ENCODE peak calls at places on chromosomes 4 and X, in nine cellular contexts. N, L, Q, S, P, O, B, D and Y are unnamed samples.

GRCh38 chr4:53015681-53016080 is 153.6 kb downstream of the RASL11B start:
- DNase-seq in N (peak; percentile 75), L (peak; percentile 66), Q (peak; percentile 38), S (peak; percentile 71), P (no peak), O (no peak), B (peak; percentile 33), D (peak; percentile 53), Y (no peak)

GRCh38 chrX:145817299-145817665 is 347 bp upstream of the SLITRK2 start:
- DNase-seq in N (peak; percentile 6), L (peak; percentile 36), Q (no peak), S (no peak), P (no peak), O (no peak), B (no peak), D (no peak), Y (no peak)

GRCh38 chr4:176492648-176493302 is 173.0 kb downstream of the SPCS3 start:
- DNase-seq in N (no peak), L (no peak), Q (no peak), S (no peak), P (no peak), O (no peak), B (no peak), D (no peak), Y (no peak)

GRCh38 chrX:1673337-1673736 is 58.5 kb downstream of the ASMT start:
- DNase-seq in N (peak; percentile 10), L (peak; percentile 36), Q (no peak), S (no peak), P (no peak), O (no peak), B (no peak), D (peak; percentile 41), Y (no peak)

GRCh38 chr4:65195666-65196065 is 474.6 kb downstream of the EPHA5 start:
- DNase-seq in N (no peak), L (no peak), Q (no peak), S (no peak), P (no peak), O (no peak), B (no peak), D (no peak), Y (no peak)

GRCh38 chr4:19266566-19266965 is 985.1 kb upstream of the SLIT2 start:
- DNase-seq in N (peak; percentile 2), L (peak; percentile 33), Q (no peak), S (no peak), P (no peak), O (no peak), B (no peak), D (no peak), Y (no peak)

GRCh38 chr4:114601304-114602052 is 2.9 kb downstream of the UGT8 start:
- DNase-seq in N (no peak), L (no peak), Q (no peak), S (no peak), P (no peak), O (no peak), B (no peak), D (no peak), Y (no peak)

GRCh38 chr4:73103799-73104503 is 34.4 kb upstream of the COX18 start:
- DNase-seq in N (no peak), L (no peak), Q (no peak), S (no peak), P (no peak), O (no peak), B (no peak), D (no peak), Y (no peak)

GRCh38 chr4:164765096-164765495 is 11.2 kb downstream of the SMIM31 start:
- DNase-seq in N (no peak), L (no peak), Q (no peak), S (no peak), P (no peak), O (no peak), B (no peak), D (no peak), Y (no peak)

GRCh38 chr4:164770051-164770724 is 16.3 kb downstream of the SMIM31 start:
- DNase-seq in N (no peak), L (no peak), Q (no peak), S (no peak), P (no peak), O (no peak), B (no peak), D (no peak), Y (no peak)

GRCh38 chr4:164772076-164772475 is 18.1 kb downstream of the SMIM31 start:
- DNase-seq in N (no peak), L (no peak), Q (no peak), S (no peak), P (no peak), O (no peak), B (no peak), D (no peak), Y (no peak)

GRCh38 chr4:164771088-164771487 is 17.2 kb downstream of the SMIM31 start:
- DNase-seq in N (no peak), L (no peak), Q (no peak), S (no peak), P (no peak), O (no peak), B (no peak), D (no peak), Y (no peak)

DNA sequence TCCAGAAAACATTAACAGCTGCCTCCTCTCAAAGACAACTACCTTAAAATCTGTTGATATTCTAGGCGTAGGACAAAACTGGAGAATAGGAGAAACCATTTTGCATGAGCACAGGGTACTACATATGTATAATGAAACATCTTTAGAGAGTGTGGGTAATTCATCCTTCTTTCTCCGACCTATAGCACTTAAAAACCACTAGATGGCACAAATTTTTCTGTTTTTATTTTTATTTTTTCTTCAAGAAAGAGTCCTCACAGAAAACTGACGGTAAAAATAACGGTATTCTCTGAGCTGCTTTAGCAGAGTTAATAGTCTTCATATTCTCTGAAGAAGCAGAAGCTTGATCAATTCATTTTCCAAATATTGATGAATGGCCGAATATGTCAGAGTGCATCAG is 14.6 kb downstream of the SMIM31 start:
- DNase-seq in N (no peak), L (no peak), Q (no peak), S (no peak), P (no peak), O (no peak), B (no peak), D (no peak), Y (no peak)
- TF ChIP-seq CTCF in N (peak; percentile 43), L (peak; percentile 61), Q (no peak), S (no peak), P (no peak), O (no peak), B (peak; percentile 72), D (peak; percentile 68), Y (no peak)

GRCh38 chr4:57044996-57045395 is 65.2 kb downstream of the IGFBP7 start:
- DNase-seq in N (no peak), L (no peak), Q (no peak), S (no peak), P (no peak), O (no peak), B (peak; percentile 65), D (no peak), Y (no peak)
- TF ChIP-seq CTCF in N (no peak), L (no peak), Q (no peak), S (no peak), P (no peak), O (no peak), B (peak; percentile 18), D (no peak), Y (no peak)

GRCh38 chrX:53713987-53714579 is 27.6 kb upstream of the HUWE1 start:
- DNase-seq in N (no peak), L (no peak), Q (no peak), S (no peak), P (no peak), O (no peak), B (no peak), D (no peak), Y (no peak)

GRCh38 chrX:53717205-53717604 is 30.7 kb upstream of the HUWE1 start:
- DNase-seq in N (no peak), L (no peak), Q (no peak), S (no peak), P (no peak), O (no peak), B (no peak), D (no peak), Y (no peak)

GRCh38 chrX:53715336-53715924 is 28.9 kb upstream of the HUWE1 start:
- DNase-seq in N (no peak), L (no peak), Q (no peak), S (no peak), P (no peak), O (no peak), B (no peak), D (no peak), Y (no peak)

GRCh38 chrX:53716328-53717088 is 30.0 kb upstream of the HUWE1 start:
- DNase-seq in N (no peak), L (no peak), Q (no peak), S (no peak), P (no peak), O (no peak), B (no peak), D (no peak), Y (peak; percentile 19)

DNA sequence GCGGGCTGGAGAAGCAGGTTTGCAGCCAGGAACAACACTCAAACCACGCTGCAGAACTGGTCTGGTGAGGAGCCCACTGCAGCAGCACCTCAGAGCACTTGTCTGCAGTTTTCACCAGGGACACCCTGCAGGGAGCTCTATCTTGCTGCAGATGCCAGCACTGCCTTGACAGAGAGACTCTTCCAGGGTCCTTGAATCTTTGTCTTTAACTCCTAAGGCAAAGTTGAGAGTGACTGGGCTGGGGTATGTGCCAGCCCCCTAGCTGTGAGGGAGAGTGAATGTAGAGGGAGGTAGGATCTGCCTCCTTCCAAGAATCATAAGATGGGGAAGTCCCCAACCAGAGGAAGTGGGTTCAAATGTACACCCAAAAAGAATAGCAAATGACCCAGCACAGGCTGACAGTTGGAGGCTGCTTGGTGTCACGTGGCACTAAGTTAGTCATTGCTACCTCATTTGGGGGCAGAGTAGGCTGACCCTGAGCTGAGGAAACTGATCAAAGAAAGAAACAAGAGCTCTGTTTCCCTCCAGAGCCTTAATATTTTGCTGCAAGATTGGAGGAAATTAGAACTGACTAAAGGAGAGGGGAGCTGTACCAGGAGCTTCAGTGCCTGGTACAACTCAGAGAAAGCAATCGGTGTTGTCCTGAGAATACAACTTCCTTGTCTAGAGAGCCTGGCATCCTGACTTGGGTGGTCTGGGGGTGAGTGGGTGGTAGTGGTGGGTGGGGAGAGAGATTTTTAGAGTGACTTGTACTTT is 28.2 kb upstream of the HUWE1 start:
- DNase-seq in N (no peak), L (no peak), Q (no peak), S (no peak), P (peak; percentile 16), O (no peak), B (no peak), D (no peak), Y (peak; percentile 7)
- TF ChIP-seq CTCF in N (no peak), L (no peak), Q (no peak), S (no peak), P (no peak), O (no peak), B (no peak), D (no peak), Y (no peak)

GRCh38 chr4:47704693-47705325 is 133.1 kb downstream of the CORIN start:
- DNase-seq in N (peak; percentile 83), L (peak; percentile 80), Q (peak; percentile 38), S (peak; percentile 60), P (no peak), O (no peak), B (peak; percentile 6), D (peak; percentile 36), Y (no peak)

GRCh38 chr4:47703008-47703407 is 134.9 kb downstream of the CORIN start:
- DNase-seq in N (no peak), L (no peak), Q (no peak), S (no peak), P (no peak), O (no peak), B (no peak), D (no peak), Y (no peak)

GRCh38 chr4:47701286-47701685 is 136.6 kb downstream of the CORIN start:
- DNase-seq in N (no peak), L (no peak), Q (no peak), S (no peak), P (no peak), O (no peak), B (no peak), D (no peak), Y (no peak)

GRCh38 chr4:47703964-47704363 is 133.9 kb downstream of the CORIN start:
- DNase-seq in N (no peak), L (no peak), Q (no peak), S (no peak), P (no peak), O (no peak), B (no peak), D (no peak), Y (no peak)

GRCh38 chr4:47705326-47705981 is 132.4 kb downstream of the CORIN start:
- DNase-seq in N (peak; percentile 66), L (peak; percentile 42), Q (no peak), S (no peak), P (no peak), O (no peak), B (peak; percentile 15), D (no peak), Y (no peak)
- TF ChIP-seq CTCF in N (peak; percentile 33), L (peak; percentile 63), Q (peak; percentile 17), S (no peak), P (no peak), O (peak; percentile 34), B (peak; percentile 77), D (peak; percentile 63), Y (no peak)